ENCODE peak calls at places on chromosome 12, in five cellular contexts. One of them, this sample, is unnamed.

GRCh38 chr12:76417116-76417515 is 68.9 kb upstream of the BBS10 start:
- DNase-seq in AG10803: no peak
- DNase-seq in left ventricle myocardium superior: no peak
- DNase-seq in hepatic stellate cell: no peak
- DNase-seq in stimulated activated CD8-positive, alpha-beta memory T cell treated with anti-CD3 and anti-CD28 coated beads, Interleukin-12 subunit alpha, Interleukin-12 subunit beta, amount 100 ng/mL, for 4 hours: no peak
- DNase-seq in this sample: no peak

GRCh38 chr12:121287267-121287954 is 9.1 kb downstream of the CAMKK2 start:
- DNase-seq in left ventricle myocardium superior: no peak
- DNase-seq in hepatic stellate cell: no peak
- DNase-seq in stimulated activated CD8-positive, alpha-beta memory T cell treated with anti-CD3 and anti-CD28 coated beads, Interleukin-12 subunit alpha, Interleukin-12 subunit beta, amount 100 ng/mL, for 4 hours: no peak
- DNase-seq in AG10803: peak
- DNase-seq in this sample: no peak

GRCh38 chr12:69476276-69477017 is 6.3 kb downstream of the FRS2 start:
- DNase-seq in AG10803: peak
- DNase-seq in stimulated activated CD8-positive, alpha-beta memory T cell treated with anti-CD3 and anti-CD28 coated beads, Interleukin-12 subunit alpha, Interleukin-12 subunit beta, amount 100 ng/mL, for 4 hours: no peak
- DNase-seq in hepatic stellate cell: no peak
- DNase-seq in left ventricle myocardium superior: no peak
- DNase-seq in this sample: no peak

GRCh38 chr12:47032644-47033043 is 46.8 kb upstream of the PCED1B start:
- DNase-seq in left ventricle myocardium superior: no peak
- DNase-seq in stimulated activated CD8-positive, alpha-beta memory T cell treated with anti-CD3 and anti-CD28 coated beads, Interleukin-12 subunit alpha, Interleukin-12 subunit beta, amount 100 ng/mL, for 4 hours: no peak
- DNase-seq in hepatic stellate cell: peak
- DNase-seq in AG10803: peak
- DNase-seq in this sample: peak

GRCh38 chr12:14905269-14906004 is 19.8 kb upstream of the MGP start:
- DNase-seq in stimulated activated CD8-positive, alpha-beta memory T cell treated with anti-CD3 and anti-CD28 coated beads, Interleukin-12 subunit alpha, Interleukin-12 subunit beta, amount 100 ng/mL, for 4 hours: no peak
- DNase-seq in hepatic stellate cell: no peak
- DNase-seq in AG10803: no peak
- DNase-seq in left ventricle myocardium superior: peak
- DNase-seq in this sample: no peak

GRCh38 chr12:46664771-46665287 is 161.0 kb downstream of the SLC38A4 start:
- DNase-seq in hepatic stellate cell: peak
- DNase-seq in AG10803: peak
- DNase-seq in stimulated activated CD8-positive, alpha-beta memory T cell treated with anti-CD3 and anti-CD28 coated beads, Interleukin-12 subunit alpha, Interleukin-12 subunit beta, amount 100 ng/mL, for 4 hours: no peak
- DNase-seq in left ventricle myocardium superior: no peak
- DNase-seq in this sample: peak

GRCh38 chr12:109393437-109394345 is 46.0 kb downstream of the MYO1H start:
- DNase-seq in hepatic stellate cell: peak
- DNase-seq in AG10803: peak
- DNase-seq in left ventricle myocardium superior: no peak
- DNase-seq in stimulated activated CD8-positive, alpha-beta memory T cell treated with anti-CD3 and anti-CD28 coated beads, Interleukin-12 subunit alpha, Interleukin-12 subunit beta, amount 100 ng/mL, for 4 hours: no peak
- DNase-seq in this sample: peak

GRCh38 chr12:16880864-16881285 is 274.9 kb upstream of the LMO3 start:
- DNase-seq in left ventricle myocardium superior: no peak
- DNase-seq in AG10803: no peak
- DNase-seq in stimulated activated CD8-positive, alpha-beta memory T cell treated with anti-CD3 and anti-CD28 coated beads, Interleukin-12 subunit alpha, Interleukin-12 subunit beta, amount 100 ng/mL, for 4 hours: no peak
- DNase-seq in hepatic stellate cell: no peak
- DNase-seq in this sample: no peak

GRCh38 chr12:114412825-114413749 is 7.1 kb upstream of the TBX5 start:
- DNase-seq in hepatic stellate cell: no peak
- DNase-seq in stimulated activated CD8-positive, alpha-beta memory T cell treated with anti-CD3 and anti-CD28 coated beads, Interleukin-12 subunit alpha, Interleukin-12 subunit beta, amount 100 ng/mL, for 4 hours: no peak
- DNase-seq in left ventricle myocardium superior: no peak
- DNase-seq in AG10803: no peak
- DNase-seq in this sample: no peak

GRCh38 chr12:48119834-48120195 is 651 bp downstream of the PFKM start:
- DNase-seq in AG10803: no peak
- DNase-seq in left ventricle myocardium superior: no peak
- DNase-seq in hepatic stellate cell: no peak
- DNase-seq in stimulated activated CD8-positive, alpha-beta memory T cell treated with anti-CD3 and anti-CD28 coated beads, Interleukin-12 subunit alpha, Interleukin-12 subunit beta, amount 100 ng/mL, for 4 hours: no peak
- DNase-seq in this sample: no peak

GRCh38 chr12:14942532-14942931 is 4.2 kb upstream of the ERP27 start:
- DNase-seq in hepatic stellate cell: no peak
- DNase-seq in stimulated activated CD8-positive, alpha-beta memory T cell treated with anti-CD3 and anti-CD28 coated beads, Interleukin-12 subunit alpha, Interleukin-12 subunit beta, amount 100 ng/mL, for 4 hours: no peak
- DNase-seq in left ventricle myocardium superior: no peak
- DNase-seq in AG10803: no peak
- DNase-seq in this sample: no peak

GRCh38 chr12:103677341-103677740 is 90.3 kb downstream of the STAB2 start:
- DNase-seq in left ventricle myocardium superior: no peak
- DNase-seq in hepatic stellate cell: no peak
- DNase-seq in AG10803: no peak
- DNase-seq in stimulated activated CD8-positive, alpha-beta memory T cell treated with anti-CD3 and anti-CD28 coated beads, Interleukin-12 subunit alpha, Interleukin-12 subunit beta, amount 100 ng/mL, for 4 hours: no peak
- DNase-seq in this sample: peak

GRCh38 chr12:1922985-1923384 is 4.5 kb upstream of the CACNA2D4 start:
- DNase-seq in AG10803: no peak
- DNase-seq in hepatic stellate cell: peak
- DNase-seq in left ventricle myocardium superior: no peak
- DNase-seq in stimulated activated CD8-positive, alpha-beta memory T cell treated with anti-CD3 and anti-CD28 coated beads, Interleukin-12 subunit alpha, Interleukin-12 subunit beta, amount 100 ng/mL, for 4 hours: no peak
- DNase-seq in this sample: no peak

GRCh38 chr12:111584959-111585358 is 14.2 kb downstream of the ATXN2 start:
- DNase-seq in stimulated activated CD8-positive, alpha-beta memory T cell treated with anti-CD3 and anti-CD28 coated beads, Interleukin-12 subunit alpha, Interleukin-12 subunit beta, amount 100 ng/mL, for 4 hours: no peak
- DNase-seq in left ventricle myocardium superior: no peak
- DNase-seq in AG10803: no peak
- DNase-seq in hepatic stellate cell: no peak
- DNase-seq in this sample: no peak

GRCh38 chr12:108371801-108372344 is 32.8 kb upstream of the CMKLR1 start:
- DNase-seq in hepatic stellate cell: no peak
- DNase-seq in stimulated activated CD8-positive, alpha-beta memory T cell treated with anti-CD3 and anti-CD28 coated beads, Interleukin-12 subunit alpha, Interleukin-12 subunit beta, amount 100 ng/mL, for 4 hours: no peak
- DNase-seq in left ventricle myocardium superior: no peak
- DNase-seq in AG10803: peak
- DNase-seq in this sample: no peak

GRCh38 chr12:121214171-121214777 is 4.3 kb downstream of the P2RX4 start:
- DNase-seq in stimulated activated CD8-positive, alpha-beta memory T cell treated with anti-CD3 and anti-CD28 coated beads, Interleukin-12 subunit alpha, Interleukin-12 subunit beta, amount 100 ng/mL, for 4 hours: no peak
- DNase-seq in left ventricle myocardium superior: no peak
- DNase-seq in hepatic stellate cell: no peak
- DNase-seq in AG10803: peak
- DNase-seq in this sample: peak

GRCh38 chr12:93434305-93434704 is 7.4 kb downstream of the UBE2N start:
- DNase-seq in hepatic stellate cell: no peak
- DNase-seq in AG10803: no peak
- DNase-seq in left ventricle myocardium superior: no peak
- DNase-seq in stimulated activated CD8-positive, alpha-beta memory T cell treated with anti-CD3 and anti-CD28 coated beads, Interleukin-12 subunit alpha, Interleukin-12 subunit beta, amount 100 ng/mL, for 4 hours: no peak
- DNase-seq in this sample: no peak

GRCh38 chr12:24918596-24918995 is 30.3 kb downstream of the BCAT1 start:
- DNase-seq in hepatic stellate cell: no peak
- DNase-seq in AG10803: no peak
- DNase-seq in left ventricle myocardium superior: no peak
- DNase-seq in stimulated activated CD8-positive, alpha-beta memory T cell treated with anti-CD3 and anti-CD28 coated beads, Interleukin-12 subunit alpha, Interleukin-12 subunit beta, amount 100 ng/mL, for 4 hours: no peak
- DNase-seq in this sample: no peak

GRCh38 chr12:1869145-1869544 is 48.8 kb downstream of the LRTM2 start:
- DNase-seq in hepatic stellate cell: no peak
- DNase-seq in left ventricle myocardium superior: no peak
- DNase-seq in AG10803: no peak
- DNase-seq in stimulated activated CD8-positive, alpha-beta memory T cell treated with anti-CD3 and anti-CD28 coated beads, Interleukin-12 subunit alpha, Interleukin-12 subunit beta, amount 100 ng/mL, for 4 hours: no peak
- DNase-seq in this sample: no peak

GRCh38 chr12:10388611-10389010 is 1.2 kb downstream of the KLRK1 start:
- DNase-seq in stimulated activated CD8-positive, alpha-beta memory T cell treated with anti-CD3 and anti-CD28 coated beads, Interleukin-12 subunit alpha, Interleukin-12 subunit beta, amount 100 ng/mL, for 4 hours: no peak
- DNase-seq in hepatic stellate cell: no peak
- DNase-seq in AG10803: no peak
- DNase-seq in left ventricle myocardium superior: no peak
- DNase-seq in this sample: no peak

GRCh38 chr12:84661732-84662326 is 250.8 kb downstream of the SLC6A15 start:
- DNase-seq in stimulated activated CD8-positive, alpha-beta memory T cell treated with anti-CD3 and anti-CD28 coated beads, Interleukin-12 subunit alpha, Interleukin-12 subunit beta, amount 100 ng/mL, for 4 hours: no peak
- DNase-seq in AG10803: peak
- DNase-seq in left ventricle myocardium superior: no peak
- DNase-seq in hepatic stellate cell: no peak
- DNase-seq in this sample: no peak

GRCh38 chr12:6780573-6780972 is 8.3 kb downstream of the LAG3 start:
- DNase-seq in AG10803: no peak
- DNase-seq in stimulated activated CD8-positive, alpha-beta memory T cell treated with anti-CD3 and anti-CD28 coated beads, Interleukin-12 subunit alpha, Interleukin-12 subunit beta, amount 100 ng/mL, for 4 hours: no peak
- DNase-seq in left ventricle myocardium superior: no peak
- DNase-seq in hepatic stellate cell: no peak
- DNase-seq in this sample: no peak

GRCh38 chr12:29611906-29612305 is 114.4 kb upstream of the OVCH1 start:
- DNase-seq in AG10803: no peak
- DNase-seq in left ventricle myocardium superior: no peak
- DNase-seq in hepatic stellate cell: peak
- DNase-seq in stimulated activated CD8-positive, alpha-beta memory T cell treated with anti-CD3 and anti-CD28 coated beads, Interleukin-12 subunit alpha, Interleukin-12 subunit beta, amount 100 ng/mL, for 4 hours: no peak
- DNase-seq in this sample: no peak

GRCh38 chr12:6069452-6070093 is 54.9 kb downstream of the VWF start:
- DNase-seq in AG10803: peak
- DNase-seq in stimulated activated CD8-positive, alpha-beta memory T cell treated with anti-CD3 and anti-CD28 coated beads, Interleukin-12 subunit alpha, Interleukin-12 subunit beta, amount 100 ng/mL, for 4 hours: peak
- DNase-seq in left ventricle myocardium superior: no peak
- DNase-seq in hepatic stellate cell: peak
- DNase-seq in this sample: no peak

GRCh38 chr12:120536064-120536791 is 2.1 kb downstream of the RNF10 start:
- DNase-seq in stimulated activated CD8-positive, alpha-beta memory T cell treated with anti-CD3 and anti-CD28 coated beads, Interleukin-12 subunit alpha, Interleukin-12 subunit beta, amount 100 ng/mL, for 4 hours: no peak
- DNase-seq in AG10803: no peak
- DNase-seq in hepatic stellate cell: no peak
- DNase-seq in left ventricle myocardium superior: no peak
- DNase-seq in this sample: no peak

GRCh38 chr12:107461222-107461980 is 224.2 kb upstream of the PWP1 start:
- DNase-seq in hepatic stellate cell: peak
- DNase-seq in left ventricle myocardium superior: no peak
- DNase-seq in stimulated activated CD8-positive, alpha-beta memory T cell treated with anti-CD3 and anti-CD28 coated beads, Interleukin-12 subunit alpha, Interleukin-12 subunit beta, amount 100 ng/mL, for 4 hours: no peak
- DNase-seq in AG10803: peak
- DNase-seq in this sample: no peak

GRCh38 chr12:127548123-127548553 is 718.8 kb upstream of the TMEM132C start:
- DNase-seq in stimulated activated CD8-positive, alpha-beta memory T cell treated with anti-CD3 and anti-CD28 coated beads, Interleukin-12 subunit alpha, Interleukin-12 subunit beta, amount 100 ng/mL, for 4 hours: no peak
- DNase-seq in hepatic stellate cell: no peak
- DNase-seq in left ventricle myocardium superior: no peak
- DNase-seq in AG10803: peak
- DNase-seq in this sample: peak

GRCh38 chr12:3034067-3034750 is 43.0 kb upstream of the TSPAN9 start:
- DNase-seq in hepatic stellate cell: peak
- DNase-seq in stimulated activated CD8-positive, alpha-beta memory T cell treated with anti-CD3 and anti-CD28 coated beads, Interleukin-12 subunit alpha, Interleukin-12 subunit beta, amount 100 ng/mL, for 4 hours: no peak
- DNase-seq in left ventricle myocardium superior: peak
- DNase-seq in AG10803: peak
- DNase-seq in this sample: peak

GRCh38 chr12:108939594-108939993 is 59.7 kb downstream of the DAO start:
- DNase-seq in left ventricle myocardium superior: no peak
- DNase-seq in hepatic stellate cell: no peak
- DNase-seq in stimulated activated CD8-positive, alpha-beta memory T cell treated with anti-CD3 and anti-CD28 coated beads, Interleukin-12 subunit alpha, Interleukin-12 subunit beta, amount 100 ng/mL, for 4 hours: no peak
- DNase-seq in AG10803: no peak
- DNase-seq in this sample: peak

GRCh38 chr12:50107416-50108268 is 3.8 kb downstream of the GPD1 start:
- DNase-seq in stimulated activated CD8-positive, alpha-beta memory T cell treated with anti-CD3 and anti-CD28 coated beads, Interleukin-12 subunit alpha, Interleukin-12 subunit beta, amount 100 ng/mL, for 4 hours: no peak
- DNase-seq in left ventricle myocardium superior: no peak
- DNase-seq in hepatic stellate cell: no peak
- DNase-seq in AG10803: no peak
- DNase-seq in this sample: no peak

GRCh38 chr12:104603545-104603973 is 146.8 kb downstream of the CHST11 start:
- DNase-seq in hepatic stellate cell: peak
- DNase-seq in AG10803: peak
- DNase-seq in stimulated activated CD8-positive, alpha-beta memory T cell treated with anti-CD3 and anti-CD28 coated beads, Interleukin-12 subunit alpha, Interleukin-12 subunit beta, amount 100 ng/mL, for 4 hours: no peak
- DNase-seq in left ventricle myocardium superior: no peak
- DNase-seq in this sample: no peak

GRCh38 chr12:7555752-7556151 is 52.2 kb upstream of the CD163 start:
- DNase-seq in AG10803: peak
- DNase-seq in stimulated activated CD8-positive, alpha-beta memory T cell treated with anti-CD3 and anti-CD28 coated beads, Interleukin-12 subunit alpha, Interleukin-12 subunit beta, amount 100 ng/mL, for 4 hours: no peak
- DNase-seq in hepatic stellate cell: peak
- DNase-seq in left ventricle myocardium superior: no peak
- DNase-seq in this sample: peak

GRCh38 chr12:103852498-103852992 is 11.5 kb upstream of the NT5DC3 start:
- DNase-seq in AG10803: no peak
- DNase-seq in left ventricle myocardium superior: no peak
- DNase-seq in hepatic stellate cell: no peak
- DNase-seq in stimulated activated CD8-positive, alpha-beta memory T cell treated with anti-CD3 and anti-CD28 coated beads, Interleukin-12 subunit alpha, Interleukin-12 subunit beta, amount 100 ng/mL, for 4 hours: no peak
- DNase-seq in this sample: peak

GRCh38 chr12:131872154-131873046 is 22.0 kb upstream of the ULK1 start:
- DNase-seq in left ventricle myocardium superior: no peak
- DNase-seq in AG10803: peak
- DNase-seq in stimulated activated CD8-positive, alpha-beta memory T cell treated with anti-CD3 and anti-CD28 coated beads, Interleukin-12 subunit alpha, Interleukin-12 subunit beta, amount 100 ng/mL, for 4 hours: no peak
- DNase-seq in hepatic stellate cell: peak
- DNase-seq in this sample: peak

GRCh38 chr12:69410571-69410970 is 51.0 kb downstream of the YEATS4 start:
- DNase-seq in hepatic stellate cell: no peak
- DNase-seq in AG10803: no peak
- DNase-seq in left ventricle myocardium superior: no peak
- DNase-seq in stimulated activated CD8-positive, alpha-beta memory T cell treated with anti-CD3 and anti-CD28 coated beads, Interleukin-12 subunit alpha, Interleukin-12 subunit beta, amount 100 ng/mL, for 4 hours: no peak
- DNase-seq in this sample: no peak

GRCh38 chr12:62903151-62903550 is 31.8 kb downstream of the PPM1H start:
- DNase-seq in AG10803: no peak
- DNase-seq in left ventricle myocardium superior: no peak
- DNase-seq in stimulated activated CD8-positive, alpha-beta memory T cell treated with anti-CD3 and anti-CD28 coated beads, Interleukin-12 subunit alpha, Interleukin-12 subunit beta, amount 100 ng/mL, for 4 hours: no peak
- DNase-seq in hepatic stellate cell: no peak
- DNase-seq in this sample: no peak

GRCh38 chr12:92029136-92029535 is 116.5 kb downstream of the BTG1 start:
- DNase-seq in hepatic stellate cell: no peak
- DNase-seq in AG10803: no peak
- DNase-seq in left ventricle myocardium superior: no peak
- DNase-seq in stimulated activated CD8-positive, alpha-beta memory T cell treated with anti-CD3 and anti-CD28 coated beads, Interleukin-12 subunit alpha, Interleukin-12 subunit beta, amount 100 ng/mL, for 4 hours: no peak
- DNase-seq in this sample: no peak